ENCODE peak calls at places on chromosomes 2 and 18, in four cellular contexts. K is left ventricle myocardium inferior, F is heart left ventricle, R is aorta. C is an unnamed sample.

GRCh38 chr18:906416-907170 is 1.9 kb downstream of the ADCYAP1 start:
- DNase-seq in K (no peak), F (no peak), R (no peak), C (no peak)

GRCh38 chr2:59874971-59875755 is 678.3 kb downstream of the BCL11A start:
- DNase-seq in K (no peak), F (no peak), R (no peak), C (no peak)

GRCh38 chr18:677951-678363 is 20.5 kb downstream of the TYMS start:
- DNase-seq in K (no peak), F (no peak), R (no peak), C (no peak)

GRCh38 chr2:75896779-75897366 is 186.2 kb upstream of the GCFC2 start:
- DNase-seq in K (no peak), F (no peak), R (no peak), C (no peak)

GRCh38 chr2:25373269-25373981 is 31.7 kb upstream of the DNMT3A start:
- DNase-seq in K (no peak), F (peak; percentile 37), R (no peak), C (no peak)

GRCh38 chr18:28529644-28530043 is 352.7 kb upstream of the CDH2 start:
- DNase-seq in K (no peak), F (no peak), R (no peak), C (no peak)

GRCh38 chr2:84856785-84857184 is 24.1 kb downstream of the TRABD2A start:
- DNase-seq in K (no peak), F (no peak), R (no peak), C (no peak)

GRCh38 chr2:35035883-35036282 is 1319.7 kb upstream of the CRIM1 start:
- DNase-seq in K (no peak), F (no peak), R (no peak), C (no peak)

GRCh38 chr2:135005753-135006152 is 41.5 kb downstream of the MAP3K19 start:
- DNase-seq in K (no peak), F (no peak), R (no peak), C (no peak)

GRCh38 chr2:72112421-72112820 is 35.2 kb downstream of the CYP26B1 start:
- DNase-seq in K (no peak), F (no peak), R (no peak), C (no peak)

GRCh38 chr2:217907266-217907665 is 95.5 kb downstream of the TNS1 start:
- DNase-seq in K (no peak), F (no peak), R (peak; percentile 38), C (no peak)
- H3K4me1 ChIP-seq in K (peaks cover 100% of the 10 kb centered on the region), F (peaks cover 99% of the 10 kb centered on the region), R (peaks cover 6% of the 10 kb centered on the region), C (peaks cover 87% of the 10 kb centered on the region)

GRCh38 chr2:9770006-9770307 is 73.3 kb upstream of the TAF1B start:
- DNase-seq in K (no peak), F (no peak), R (no peak), C (no peak)

GRCh38 chr2:9769171-9770005 is 73.9 kb upstream of the TAF1B start:
- DNase-seq in K (no peak), F (peak; percentile 35), R (no peak), C (no peak)

GRCh38 chr2:9771101-9771449 is 72.2 kb upstream of the TAF1B start:
- DNase-seq in K (no peak), F (no peak), R (no peak), C (no peak)

GRCh38 chr2:9771481-9772017 is 71.7 kb upstream of the TAF1B start:
- DNase-seq in K (no peak), F (peak; percentile 48), R (no peak), C (no peak)

GRCh38 chr2:9770308-9771100 is 72.8 kb upstream of the TAF1B start:
- DNase-seq in K (peak; percentile 65), F (peak; percentile 75), R (no peak), C (no peak)
- H3K4me1 ChIP-seq in K (peaks cover 52% of the 10 kb centered on the region), F (peaks cover 15% of the 10 kb centered on the region), R (no peaks in the 10 kb centered on the region), C (peaks cover 38% of the 10 kb centered on the region)

GRCh38 chr2:61460168-61460567 is 10.7 kb downstream of the USP34 start:
- DNase-seq in K (no peak), F (no peak), R (no peak), C (no peak)
- H3K4me1 ChIP-seq in K (peaks cover 70% of the 10 kb centered on the region), F (peaks cover 18% of the 10 kb centered on the region), R (no peaks in the 10 kb centered on the region), C (peaks cover 22% of the 10 kb centered on the region)

GRCh38 chr2:45889620-45890019 is 238.1 kb downstream of the PRKCE start:
- DNase-seq in K (no peak), F (no peak), R (no peak), C (no peak)

GRCh38 chr2:45890819-45891218 is 239.3 kb downstream of the PRKCE start:
- DNase-seq in K (no peak), F (no peak), R (no peak), C (no peak)

GRCh38 chr2:45888641-45889040 is 237.2 kb downstream of the PRKCE start:
- DNase-seq in K (no peak), F (no peak), R (no peak), C (no peak)

GRCh38 chr2:45889053-45889452 is 237.6 kb downstream of the PRKCE start:
- DNase-seq in K (peak; percentile 38), F (peak; percentile 66), R (no peak), C (peak; percentile 31)

DNA sequence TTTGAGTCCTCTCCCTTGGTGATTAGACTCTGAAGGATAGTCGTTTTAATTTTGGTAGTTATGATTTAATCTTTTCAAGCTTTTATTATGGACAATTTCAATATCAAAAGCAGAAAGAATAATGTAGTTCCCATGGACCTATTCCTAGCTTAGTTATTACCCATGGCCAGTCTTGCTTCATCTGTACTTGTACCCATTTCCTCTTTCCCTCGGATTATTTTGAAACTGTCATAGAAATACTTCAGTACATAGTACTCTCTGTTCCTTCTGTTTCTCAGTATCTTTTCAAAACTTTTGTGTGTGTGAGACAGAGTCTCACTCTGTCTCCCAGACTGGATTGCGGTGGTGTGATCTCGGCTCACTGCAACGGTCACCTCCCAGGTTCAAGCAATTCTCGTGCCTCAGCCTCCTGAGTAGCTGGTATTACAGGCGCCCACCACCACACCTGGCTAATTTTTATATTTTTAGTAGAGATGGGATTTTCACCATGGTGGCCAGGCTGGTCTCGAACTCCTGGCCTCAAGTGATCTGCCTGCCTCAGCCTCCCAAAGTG is 238.7 kb downstream of the PRKCE start:
- DNase-seq in K (no peak), F (no peak), R (no peak), C (no peak)
- H3K4me1 ChIP-seq in K (peaks cover 60% of the 10 kb centered on the region), F (peaks cover 30% of the 10 kb centered on the region), R (no peaks in the 10 kb centered on the region), C (peaks cover 6% of the 10 kb centered on the region)

GRCh38 chr2:168529900-168530561 is 74.0 kb downstream of the CERS6 start:
- DNase-seq in K (no peak), F (no peak), R (no peak), C (peak; percentile 17)
- H3K4me1 ChIP-seq in K (peaks cover 90% of the 10 kb centered on the region), F (peaks cover 35% of the 10 kb centered on the region), R (peaks cover 1% of the 10 kb centered on the region), C (peaks cover 75% of the 10 kb centered on the region)

GRCh38 chr2:233369897-233370758 is 15.8 kb downstream of the DGKD start:
- DNase-seq in K (no peak), F (no peak), R (no peak), C (no peak)

GRCh38 chr2:233371608-233372007 is 17.3 kb downstream of the DGKD start:
- DNase-seq in K (no peak), F (no peak), R (no peak), C (no peak)

GRCh38 chr2:233372855-233373254 is 18.6 kb downstream of the DGKD start:
- DNase-seq in K (no peak), F (no peak), R (no peak), C (no peak)

GRCh38 chr2:233375490-233376314 is 21.4 kb downstream of the DGKD start:
- DNase-seq in K (no peak), F (no peak), R (no peak), C (no peak)

DNA sequence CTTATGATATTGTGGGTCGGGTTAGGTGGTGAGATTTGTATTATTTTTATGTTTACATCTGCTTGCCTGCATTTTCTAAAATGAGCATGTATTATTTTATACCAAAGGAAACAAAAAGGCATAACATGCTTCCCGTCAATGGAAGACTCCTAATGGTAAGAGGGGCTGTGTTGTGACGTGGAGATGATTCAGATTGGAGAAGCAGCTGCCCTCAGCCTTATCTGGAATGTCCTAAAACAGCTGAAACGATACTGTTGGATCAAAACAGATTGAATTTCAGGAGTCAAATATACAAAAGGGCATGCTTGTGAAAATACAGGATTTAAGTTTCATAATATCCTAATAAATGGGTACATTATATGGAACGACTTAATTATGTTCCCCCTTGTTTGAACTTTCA is 19.0 kb downstream of the DGKD start:
- DNase-seq in K (no peak), F (no peak), R (no peak), C (no peak)
- H3K4me1 ChIP-seq in K (peaks cover 16% of the 10 kb centered on the region), F (no peaks in the 10 kb centered on the region), R (no peaks in the 10 kb centered on the region), C (no peaks in the 10 kb centered on the region)

DNA sequence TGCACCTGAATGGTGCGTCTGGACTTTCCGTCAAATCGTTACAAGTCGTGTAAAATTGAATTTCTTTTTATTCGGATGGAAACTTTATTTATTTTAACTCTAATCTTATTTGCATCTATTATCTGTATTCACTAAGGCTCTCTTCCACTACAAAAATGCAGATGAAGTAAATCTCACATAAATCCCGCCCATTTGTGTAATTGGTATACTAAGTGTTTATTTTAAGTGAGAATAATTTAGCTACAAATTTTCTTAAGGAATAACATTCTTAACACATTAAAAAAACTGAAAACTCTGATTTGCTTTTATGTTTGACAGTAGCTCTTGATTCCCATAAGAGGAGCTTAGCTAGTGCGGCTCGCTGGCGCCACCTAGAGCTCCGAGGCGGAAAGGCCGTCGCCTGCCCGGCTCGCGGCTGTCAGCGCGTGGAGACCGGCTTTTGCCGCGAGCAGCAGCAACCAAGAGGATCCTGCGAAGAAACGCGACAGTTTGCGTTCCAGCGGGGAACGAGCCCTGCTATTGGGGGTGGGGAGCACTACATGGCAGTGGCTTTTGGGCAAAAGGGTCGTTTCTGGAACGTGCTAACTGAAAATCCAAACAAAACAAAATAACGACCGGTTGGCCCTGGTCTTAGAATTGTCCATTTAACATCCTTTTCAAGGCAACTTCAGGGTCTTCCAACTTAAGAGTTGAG is 6.7 kb downstream of the SP9 start:
- DNase-seq in K (peak; percentile 87), F (peak; percentile 82), R (peak; percentile 89), C (peak; percentile 83)
- H3K4me1 ChIP-seq in K (peaks cover 55% of the 10 kb centered on the region), F (peaks cover 13% of the 10 kb centered on the region), R (no peaks in the 10 kb centered on the region), C (peaks cover 30% of the 10 kb centered on the region)

GRCh38 chr2:36477315-36477714 is 120.7 kb downstream of the FEZ2 start:
- DNase-seq in K (no peak), F (no peak), R (no peak), C (no peak)
- H3K4me1 ChIP-seq in K (peaks cover 18% of the 10 kb centered on the region), F (peaks cover 14% of the 10 kb centered on the region), R (peaks cover 7% of the 10 kb centered on the region), C (peaks cover 22% of the 10 kb centered on the region)